ENCODE peak calls at places on chromosomes 2 and 18, in seven cellular contexts. D, C, H, X, Y, U and V are unnamed samples.

GRCh38 chr2:105239924-105240323 is 1.6 kb upstream of the GPR45 start:
- DNase-seq in D (no peak), C (no peak), H (no peak), X (no peak), Y (no peak), U (no peak), V (peak)

GRCh38 chr2:207750315-207750714 is 19.4 kb downstream of the FZD5 start:
- DNase-seq in D (no peak), C (no peak), H (no peak), X (no peak), Y (no peak), U (no peak), V (no peak)

GRCh38 chr2:207184348-207184747 is 18.6 kb upstream of the KLF7 start:
- DNase-seq in D (no peak), C (no peak), H (no peak), X (no peak), Y (no peak), U (no peak), V (no peak)

GRCh38 chr2:158692372-158693103 is 102.6 kb upstream of the DAPL1 start:
- DNase-seq in D (no peak), C (no peak), H (no peak), X (no peak), Y (no peak), U (no peak), V (no peak)

GRCh38 chr2:136058262-136058661 is 59.7 kb downstream of the CXCR4 start:
- DNase-seq in D (no peak), C (no peak), H (no peak), X (no peak), Y (no peak), U (no peak), V (no peak)

GRCh38 chr2:48452108-48452507 is 77.8 kb upstream of the STON1 start:
- DNase-seq in D (no peak), C (no peak), H (peak), X (no peak), Y (no peak), U (peak), V (no peak)

GRCh38 chr2:222421626-222422025 is 2.7 kb upstream of the SGPP2 start:
- DNase-seq in D (no peak), C (no peak), H (no peak), X (no peak), Y (no peak), U (no peak), V (no peak)

GRCh38 chr2:42314892-42315468 is 46.0 kb downstream of the COX7A2L start:
- DNase-seq in D (no peak), C (no peak), H (no peak), X (no peak), Y (no peak), U (no peak), V (peak)

GRCh38 chr18:79586436-79587297 is 92.9 kb upstream of the CTDP1 start:
- DNase-seq in D (no peak), C (no peak), H (no peak), X (no peak), Y (no peak), U (no peak), V (no peak)

GRCh38 chr2:136929531-136929930 is 164.2 kb downstream of the THSD7B start:
- DNase-seq in D (no peak), C (no peak), H (no peak), X (no peak), Y (no peak), U (no peak), V (no peak)

GRCh38 chr2:24824966-24825882 is 32.0 kb downstream of the CENPO start:
- DNase-seq in D (peak), C (no peak), H (no peak), X (no peak), Y (no peak), U (no peak), V (no peak)

GRCh38 chr2:153519260-153519875 is 40.8 kb upstream of the RPRM start:
- DNase-seq in D (peak), C (peak), H (peak), X (peak), Y (peak), U (peak), V (peak)

GRCh38 chr18:12371590-12371989 is 5.4 kb downstream of the AFG3L2 start:
- DNase-seq in D (no peak), C (no peak), H (no peak), X (no peak), Y (no peak), U (no peak), V (no peak)

GRCh38 chr2:111072220-111072871 is 48.4 kb upstream of the BCL2L11 start:
- DNase-seq in D (no peak), C (no peak), H (no peak), X (no peak), Y (no peak), U (peak), V (peak)

GRCh38 chr2:160910681-160911080 is 249.5 kb upstream of the TANK start:
- DNase-seq in D (no peak), C (no peak), H (no peak), X (no peak), Y (no peak), U (no peak), V (no peak)

GRCh38 chr2:100285691-100286090 is 36.6 kb downstream of the LONRF2 start:
- DNase-seq in D (no peak), C (no peak), H (no peak), X (no peak), Y (no peak), U (no peak), V (no peak)

GRCh38 chr18:79756826-79757225 is 40.9 kb upstream of the KCNG2 start:
- DNase-seq in D (no peak), C (no peak), H (no peak), X (no peak), Y (no peak), U (no peak), V (no peak)

GRCh38 chr2:110768591-110768990 is 36.2 kb downstream of the ACOXL start:
- DNase-seq in D (no peak), C (no peak), H (no peak), X (no peak), Y (no peak), U (peak), V (no peak)

GRCh38 chr2:57376985-57377384 is 669.6 kb upstream of the VRK2 start:
- DNase-seq in D (no peak), C (no peak), H (no peak), X (no peak), Y (no peak), U (no peak), V (no peak)

GRCh38 chr2:25586726-25587144 is 86.6 kb downstream of the DTNB start:
- DNase-seq in D (peak), C (no peak), H (no peak), X (no peak), Y (no peak), U (no peak), V (no peak)

GRCh38 chr2:71787108-71787415 is 333.7 kb downstream of the DYSF start:
- DNase-seq in D (peak), C (no peak), H (no peak), X (no peak), Y (no peak), U (no peak), V (no peak)

GRCh38 chr2:134206029-134206428 is 47.8 kb upstream of the MGAT5 start:
- DNase-seq in D (no peak), C (no peak), H (no peak), X (no peak), Y (no peak), U (no peak), V (no peak)

GRCh38 chr2:192544371-192544955 is 349.7 kb upstream of the TMEFF2 start:
- DNase-seq in D (no peak), C (no peak), H (no peak), X (no peak), Y (no peak), U (no peak), V (no peak)

GRCh38 chr2:11342561-11343343 is 1.7 kb downstream of the ROCK2 start:
- DNase-seq in D (no peak), C (no peak), H (no peak), X (no peak), Y (no peak), U (no peak), V (peak)

GRCh38 chr18:32759768-32760167 is 13.1 kb downstream of the KLHL14 start:
- DNase-seq in D (no peak), C (no peak), H (no peak), X (no peak), Y (no peak), U (no peak), V (no peak)

GRCh38 chr2:98685930-98686887 is 44.7 kb downstream of the MGAT4A start:
- DNase-seq in D (no peak), C (no peak), H (no peak), X (no peak), Y (no peak), U (no peak), V (no peak)

GRCh38 chr18:32244863-32245262 is 55.0 kb downstream of the MEP1B start:
- DNase-seq in D (no peak), C (no peak), H (no peak), X (no peak), Y (no peak), U (no peak), V (no peak)

GRCh38 chr2:37653805-37654378 is 17.6 kb downstream of the CDC42EP3 start:
- DNase-seq in D (peak), C (no peak), H (no peak), X (no peak), Y (no peak), U (no peak), V (no peak)

GRCh38 chr2:120576509-120577474 is 158.9 kb upstream of the GLI2 start:
- DNase-seq in D (no peak), C (no peak), H (no peak), X (no peak), Y (no peak), U (no peak), V (no peak)